ENCODE peak calls at places on chromosome 19, in six cellular contexts. One of them, this sample, is unnamed.

GRCh38 chr19:964761-965694 is 19.1 kb upstream of the WDR18 start:
- DNase-seq in upper lobe of right lung: no peak
- DNase-seq in kidney: no peak
- DNase-seq in psoas muscle: no peak
- DNase-seq in thyroid gland: no peak
- DNase-seq in tibial nerve: no peak
- DNase-seq in this sample: no peak

GRCh38 chr19:41709951-41710645 is 1.7 kb downstream of the CEACAM5 start:
- DNase-seq in upper lobe of right lung: no peak
- DNase-seq in kidney: no peak
- DNase-seq in psoas muscle: no peak
- DNase-seq in thyroid gland: no peak
- DNase-seq in tibial nerve: no peak
- DNase-seq in this sample: no peak

GRCh38 chr19:45901432-45901903 is 945 bp downstream of the MYPOP start:
- DNase-seq in upper lobe of right lung: peak
- DNase-seq in kidney: peak
- DNase-seq in psoas muscle: no peak
- DNase-seq in thyroid gland: peak
- DNase-seq in tibial nerve: no peak
- DNase-seq in this sample: peak

GRCh38 chr19:19109601-19110000 is 28.7 kb downstream of the TMEM161A start:
- DNase-seq in upper lobe of right lung: no peak
- DNase-seq in kidney: no peak
- DNase-seq in psoas muscle: no peak
- DNase-seq in thyroid gland: no peak
- DNase-seq in tibial nerve: no peak
- DNase-seq in this sample: no peak

GRCh38 chr19:46838160-46838559 is 12.5 kb downstream of the AP2S1 start:
- DNase-seq in upper lobe of right lung: no peak
- DNase-seq in kidney: no peak
- DNase-seq in psoas muscle: no peak
- DNase-seq in thyroid gland: no peak
- DNase-seq in tibial nerve: no peak
- DNase-seq in this sample: no peak

GRCh38 chr19:19053508-19054314 is 10.1 kb upstream of the SLC25A42 start:
- DNase-seq in upper lobe of right lung: peak
- DNase-seq in kidney: no peak
- DNase-seq in psoas muscle: peak
- DNase-seq in thyroid gland: peak
- DNase-seq in tibial nerve: no peak
- DNase-seq in this sample: no peak

GRCh38 chr19:11375143-11375948 is 880 bp downstream of the SWSAP1 start:
- DNase-seq in upper lobe of right lung: peak
- DNase-seq in kidney: peak
- DNase-seq in psoas muscle: peak
- DNase-seq in thyroid gland: peak
- DNase-seq in tibial nerve: no peak
- DNase-seq in this sample: peak

GRCh38 chr19:41811036-41811435 is 14.6 kb downstream of the CEACAM3 start:
- DNase-seq in upper lobe of right lung: no peak
- DNase-seq in kidney: no peak
- DNase-seq in psoas muscle: no peak
- DNase-seq in thyroid gland: no peak
- DNase-seq in tibial nerve: no peak
- DNase-seq in this sample: no peak

GRCh38 chr19:41741244-41741554 is 14.1 kb upstream of the CEACAM6 start:
- DNase-seq in upper lobe of right lung: no peak
- DNase-seq in kidney: no peak
- DNase-seq in psoas muscle: no peak
- DNase-seq in thyroid gland: no peak
- DNase-seq in tibial nerve: no peak
- DNase-seq in this sample: no peak

GRCh38 chr19:45346449-45346848 is 5.9 kb downstream of the KLC3 start:
- DNase-seq in upper lobe of right lung: no peak
- DNase-seq in kidney: no peak
- DNase-seq in psoas muscle: no peak
- DNase-seq in thyroid gland: no peak
- DNase-seq in tibial nerve: no peak
- DNase-seq in this sample: no peak

GRCh38 chr19:40705950-40706619 is 10.6 kb downstream of the COQ8B start:
- DNase-seq in upper lobe of right lung: no peak
- DNase-seq in kidney: no peak
- DNase-seq in psoas muscle: no peak
- DNase-seq in thyroid gland: no peak
- DNase-seq in tibial nerve: no peak
- DNase-seq in this sample: no peak

GRCh38 chr19:1086618-1087017 is 8.6 kb downstream of the POLR2E start:
- DNase-seq in upper lobe of right lung: no peak
- DNase-seq in kidney: no peak
- DNase-seq in psoas muscle: no peak
- DNase-seq in thyroid gland: no peak
- DNase-seq in tibial nerve: no peak
- DNase-seq in this sample: no peak

GRCh38 chr19:55014714-55015113 is 23.4 kb downstream of the GP6 start:
- DNase-seq in upper lobe of right lung: no peak
- DNase-seq in kidney: peak
- DNase-seq in psoas muscle: no peak
- DNase-seq in thyroid gland: peak
- DNase-seq in tibial nerve: no peak
- DNase-seq in this sample: no peak

GRCh38 chr19:52219611-52220010 is 29.8 kb downstream of the PPP2R1A start:
- DNase-seq in upper lobe of right lung: no peak
- DNase-seq in kidney: no peak
- DNase-seq in psoas muscle: no peak
- DNase-seq in thyroid gland: no peak
- DNase-seq in tibial nerve: no peak
- DNase-seq in this sample: no peak

GRCh38 chr19:708154-709141 is at the start of gene PALM:
- DNase-seq in upper lobe of right lung: no peak
- DNase-seq in kidney: no peak
- DNase-seq in psoas muscle: no peak
- DNase-seq in thyroid gland: peak
- DNase-seq in tibial nerve: no peak
- DNase-seq in this sample: no peak

GRCh38 chr19:1266818-1267440 is 2.2 kb upstream of the CIRBP start:
- DNase-seq in upper lobe of right lung: peak
- DNase-seq in kidney: peak
- DNase-seq in psoas muscle: peak
- DNase-seq in thyroid gland: peak
- DNase-seq in tibial nerve: no peak
- DNase-seq in this sample: no peak

GRCh38 chr19:47768604-47769003 is 9.9 kb upstream of the SELENOW start:
- DNase-seq in upper lobe of right lung: no peak
- DNase-seq in kidney: no peak
- DNase-seq in psoas muscle: no peak
- DNase-seq in thyroid gland: no peak
- DNase-seq in tibial nerve: no peak
- DNase-seq in this sample: no peak

GRCh38 chr19:45442408-45442926 is 18.8 kb upstream of the ERCC1 start:
- DNase-seq in upper lobe of right lung: no peak
- DNase-seq in kidney: no peak
- DNase-seq in psoas muscle: no peak
- DNase-seq in thyroid gland: no peak
- DNase-seq in tibial nerve: no peak
- DNase-seq in this sample: no peak

GRCh38 chr19:44552324-44552723 is 22.8 kb upstream of the CEACAM20 start:
- DNase-seq in upper lobe of right lung: peak
- DNase-seq in kidney: no peak
- DNase-seq in psoas muscle: no peak
- DNase-seq in thyroid gland: peak
- DNase-seq in tibial nerve: no peak
- DNase-seq in this sample: peak

GRCh38 chr19:44903602-44904425 is 1.8 kb upstream of the APOE start:
- DNase-seq in upper lobe of right lung: peak
- DNase-seq in kidney: peak
- DNase-seq in psoas muscle: peak
- DNase-seq in thyroid gland: peak
- DNase-seq in tibial nerve: peak
- DNase-seq in this sample: peak

GRCh38 chr19:55146078-55146647 is 2.8 kb downstream of the TNNT1 start:
- DNase-seq in upper lobe of right lung: no peak
- DNase-seq in kidney: no peak
- DNase-seq in psoas muscle: no peak
- DNase-seq in thyroid gland: no peak
- DNase-seq in tibial nerve: no peak
- DNase-seq in this sample: no peak

GRCh38 chr19:35153701-35154534 is 617 bp upstream of the FXYD5 start:
- DNase-seq in upper lobe of right lung: peak
- DNase-seq in kidney: peak
- DNase-seq in psoas muscle: peak
- DNase-seq in thyroid gland: no peak
- DNase-seq in tibial nerve: no peak
- DNase-seq in this sample: no peak

GRCh38 chr19:1051791-1052190 is 11.9 kb downstream of the ABCA7 start:
- DNase-seq in upper lobe of right lung: no peak
- DNase-seq in kidney: no peak
- DNase-seq in psoas muscle: no peak
- DNase-seq in thyroid gland: no peak
- DNase-seq in tibial nerve: no peak
- DNase-seq in this sample: no peak

GRCh38 chr19:34678085-34678412 is 571 bp downstream of the ZNF302 start:
- DNase-seq in upper lobe of right lung: no peak
- DNase-seq in kidney: no peak
- DNase-seq in psoas muscle: no peak
- DNase-seq in thyroid gland: no peak
- DNase-seq in tibial nerve: no peak
- DNase-seq in this sample: no peak

GRCh38 chr19:29260477-29261317 is 47.7 kb upstream of the UQCRFS1 start:
- DNase-seq in upper lobe of right lung: no peak
- DNase-seq in kidney: no peak
- DNase-seq in psoas muscle: no peak
- DNase-seq in thyroid gland: no peak
- DNase-seq in tibial nerve: no peak
- DNase-seq in this sample: no peak

GRCh38 chr19:52010674-52011073 is 2.7 kb upstream of the ZNF615 start:
- DNase-seq in upper lobe of right lung: no peak
- DNase-seq in kidney: no peak
- DNase-seq in psoas muscle: no peak
- DNase-seq in thyroid gland: no peak
- DNase-seq in tibial nerve: no peak
- DNase-seq in this sample: no peak

GRCh38 chr19:7504684-7505083 is 11.2 kb upstream of the ZNF358 start:
- DNase-seq in upper lobe of right lung: no peak
- DNase-seq in kidney: no peak
- DNase-seq in psoas muscle: no peak
- DNase-seq in thyroid gland: no peak
- DNase-seq in tibial nerve: no peak
- DNase-seq in this sample: no peak

GRCh38 chr19:7506385-7507328 is 9.2 kb upstream of the ZNF358 start:
- DNase-seq in upper lobe of right lung: peak
- DNase-seq in kidney: peak
- DNase-seq in psoas muscle: peak
- DNase-seq in thyroid gland: peak
- DNase-seq in tibial nerve: peak
- DNase-seq in this sample: peak

GRCh38 chr19:7507884-7508283 is 8.0 kb upstream of the ZNF358 start:
- DNase-seq in upper lobe of right lung: peak
- DNase-seq in kidney: peak
- DNase-seq in psoas muscle: peak
- DNase-seq in thyroid gland: peak
- DNase-seq in tibial nerve: peak
- DNase-seq in this sample: peak

GRCh38 chr19:7505682-7506384 is 10.1 kb upstream of the ZNF358 start:
- DNase-seq in upper lobe of right lung: no peak
- DNase-seq in kidney: peak
- DNase-seq in psoas muscle: no peak
- DNase-seq in thyroid gland: no peak
- DNase-seq in tibial nerve: no peak
- DNase-seq in this sample: no peak

GRCh38 chr19:7505288-7505681 is 10.6 kb upstream of the ZNF358 start:
- DNase-seq in upper lobe of right lung: no peak
- DNase-seq in kidney: peak
- DNase-seq in psoas muscle: no peak
- DNase-seq in thyroid gland: no peak
- DNase-seq in tibial nerve: no peak
- DNase-seq in this sample: no peak
- H3K4me3 ChIP-seq in upper lobe of right lung: no peak
- H3K4me3 ChIP-seq in kidney: no peak
- H3K4me3 ChIP-seq in psoas muscle: peak
- H3K4me3 ChIP-seq in thyroid gland: no peak
- H3K4me3 ChIP-seq in tibial nerve: no peak
- H3K4me3 ChIP-seq in this sample: no peak

GRCh38 chr19:17716309-17716929 is 2.9 kb upstream of the MAP1S start:
- DNase-seq in upper lobe of right lung: no peak
- DNase-seq in kidney: no peak
- DNase-seq in psoas muscle: no peak
- DNase-seq in thyroid gland: no peak
- DNase-seq in tibial nerve: no peak
- DNase-seq in this sample: no peak
- TF ChIP-seq CTCF in upper lobe of right lung: no peak
- TF ChIP-seq CTCF in kidney: no peak
- TF ChIP-seq CTCF in psoas muscle: no peak
- TF ChIP-seq CTCF in thyroid gland: no peak
- TF ChIP-seq CTCF in tibial nerve: no peak
- TF ChIP-seq CTCF in this sample: no peak

DNA sequence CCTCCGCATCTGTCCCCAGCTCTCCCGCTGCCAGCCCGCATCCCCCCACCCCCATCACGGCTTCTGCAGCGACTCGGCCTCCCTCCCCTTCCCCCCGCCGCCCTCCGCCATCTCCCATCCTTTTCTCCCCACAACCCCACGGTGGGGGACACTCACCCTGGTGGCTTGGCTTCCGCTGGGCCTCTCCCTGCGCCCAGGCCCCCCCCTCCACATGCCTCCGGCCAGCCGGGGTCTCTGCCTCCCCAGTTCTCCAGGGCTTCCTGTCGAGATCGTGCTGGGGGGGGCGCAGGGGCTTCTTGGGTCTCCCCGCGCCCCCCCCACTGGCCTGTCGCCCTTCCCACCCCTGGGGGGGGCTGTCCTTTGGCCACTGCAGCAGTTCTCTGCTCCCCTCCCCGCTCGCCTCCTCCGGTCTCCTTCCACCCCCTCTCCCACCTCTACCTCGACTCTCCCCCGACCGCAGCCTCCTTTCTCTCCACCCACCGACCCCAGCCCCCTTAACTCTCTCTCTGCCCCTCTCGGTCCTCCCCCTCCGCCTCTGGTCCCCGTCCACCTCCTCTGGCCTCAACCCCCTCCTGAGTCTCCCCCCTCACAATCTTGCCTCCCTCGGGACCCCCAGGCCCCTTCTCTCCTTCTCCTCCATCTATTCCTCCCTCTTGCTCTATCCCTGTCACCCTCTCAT is 17.1 kb downstream of the LRRC4B start:
- DNase-seq in upper lobe of right lung: no peak
- DNase-seq in kidney: no peak
- DNase-seq in psoas muscle: no peak
- DNase-seq in thyroid gland: no peak
- DNase-seq in tibial nerve: no peak
- DNase-seq in this sample: no peak
- H3K4me3 ChIP-seq in upper lobe of right lung: peak
- H3K4me3 ChIP-seq in kidney: no peak
- H3K4me3 ChIP-seq in psoas muscle: peak
- H3K4me3 ChIP-seq in thyroid gland: no peak
- H3K4me3 ChIP-seq in tibial nerve: peak
- H3K4me3 ChIP-seq in this sample: peak

DNA sequence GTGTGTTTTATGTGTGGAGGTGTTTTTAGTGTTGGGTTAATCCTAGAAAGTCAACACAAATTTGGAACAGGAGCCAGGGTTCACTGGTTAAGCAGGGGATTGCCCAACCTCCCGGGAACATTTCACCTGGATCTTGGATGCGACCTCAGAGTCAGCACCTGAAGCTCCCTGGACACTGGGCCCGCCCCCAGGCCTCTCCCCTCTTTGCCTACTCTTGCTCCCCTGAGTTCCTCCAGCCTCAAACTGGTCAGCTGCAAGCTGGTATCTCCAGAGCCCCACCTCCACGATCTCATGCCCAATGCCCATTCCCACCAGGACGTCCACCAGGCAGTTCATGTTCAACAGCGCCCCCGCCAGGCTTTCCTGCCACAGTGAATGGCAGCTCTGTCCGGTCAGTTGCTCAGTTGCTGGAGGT is 9.7 kb downstream of the HSD17B14 start:
- DNase-seq in upper lobe of right lung: peak
- DNase-seq in kidney: no peak
- DNase-seq in psoas muscle: no peak
- DNase-seq in thyroid gland: peak
- DNase-seq in tibial nerve: no peak
- DNase-seq in this sample: no peak
- TF ChIP-seq CTCF in upper lobe of right lung: peak
- TF ChIP-seq CTCF in kidney: no peak
- TF ChIP-seq CTCF in psoas muscle: no peak
- TF ChIP-seq CTCF in thyroid gland: no peak
- TF ChIP-seq CTCF in tibial nerve: no peak
- TF ChIP-seq CTCF in this sample: no peak

This sample was measured in right atrium auricular region.